ENCODE peak calls at places on chromosomes 7 and 10, in six cellular contexts. X is Kasumi-1, T is occipital lobe, A is LHCN-M2, V is cerebellar nuclear complex, R is fibroblast of lung. I is an unnamed sample.

GRCh38 chr7:44289341-44290249 is 35.8 kb downstream of the CAMK2B start:
- DNase-seq in X (no peak), T (no peak), A (no peak), V (no peak), R (no peak), I (no peak)

GRCh38 chr10:79104264-79104954 is 35.6 kb downstream of the ZMIZ1 start:
- DNase-seq in X (no peak), T (no peak), A (no peak), V (no peak), R (peak; percentile 79), I (no peak)

GRCh38 chr7:157570531-157571200 is 233.9 kb downstream of the DNAJB6 start:
- DNase-seq in X (no peak), T (no peak), A (peak; percentile 2), V (no peak), R (peak; percentile 84), I (no peak)

GRCh38 chr7:50216626-50217025 is 87.9 kb upstream of the IKZF1 start:
- DNase-seq in X (no peak), T (no peak), A (no peak), V (no peak), R (no peak), I (no peak)

GRCh38 chr10:53719658-53720057 is 947.1 kb upstream of the MBL2 start:
- DNase-seq in X (no peak), T (no peak), A (no peak), V (no peak), R (no peak), I (no peak)

GRCh38 chr10:121926669-121927360 is 1.0 kb downstream of the ATE1 start:
- DNase-seq in X (peak; percentile 62), T (no peak), A (peak; percentile 9), V (no peak), R (peak; percentile 18), I (peak; percentile 30)

GRCh38 chr10:102673961-102674511 is 29.8 kb downstream of the TRIM8 start:
- DNase-seq in X (peak; percentile 75), T (peak; percentile 55), A (peak; percentile 95), V (no peak), R (peak; percentile 81), I (peak; percentile 92)

GRCh38 chr10:239109-239508 is 103.9 kb downstream of the ZMYND11 start:
- DNase-seq in X (no peak), T (no peak), A (peak; percentile 75), V (no peak), R (peak; percentile 86), I (no peak)

GRCh38 chr7:115014794-115015193 is 92.9 kb downstream of the MDFIC start:
- DNase-seq in X (no peak), T (no peak), A (no peak), V (no peak), R (no peak), I (no peak)

GRCh38 chr10:48606530-48607355 is 1.9 kb upstream of the ARHGAP22 start:
- DNase-seq in X (peak; percentile 71), T (no peak), A (peak; percentile 100), V (no peak), R (peak; percentile 97), I (peak; percentile 92)

GRCh38 chr7:13117103-13117502 is 429.7 kb downstream of the ARL4A start:
- DNase-seq in X (no peak), T (no peak), A (peak; percentile 32), V (no peak), R (peak; percentile 5), I (no peak)

GRCh38 chr7:108348913-108349312 is 107.3 kb downstream of the NRCAM start:
- DNase-seq in X (no peak), T (no peak), A (peak; percentile 81), V (no peak), R (peak; percentile 84), I (peak; percentile 4)

GRCh38 chr10:102069066-102069465 is 3.9 kb downstream of the HPS6 start:
- DNase-seq in X (no peak), T (no peak), A (no peak), V (no peak), R (no peak), I (no peak)

GRCh38 chr10:36437367-36437766 is 688.0 kb upstream of the ANKRD30A start:
- DNase-seq in X (no peak), T (no peak), A (no peak), V (no peak), R (no peak), I (no peak)

GRCh38 chr7:128863433-128863989 is 855 bp downstream of the ATP6V1F start:
- DNase-seq in X (peak; percentile 82), T (no peak), A (peak; percentile 89), V (no peak), R (peak; percentile 65), I (peak; percentile 87)

GRCh38 chr7:133016629-133017028 is 65.3 kb downstream of the CHCHD3 start:
- DNase-seq in X (no peak), T (no peak), A (no peak), V (no peak), R (no peak), I (no peak)

GRCh38 chr10:94673614-94674321 is 9.8 kb upstream of the CYP2C18 start:
- DNase-seq in X (no peak), T (no peak), A (peak; percentile 3), V (no peak), R (no peak), I (no peak)

I was measured in hepatic stellate cell.